ENCODE peak calls at places on chromosomes 2 and 18, in five cellular contexts. One of them, this sample, is unnamed.

GRCh38 chr2:85754313-85755095 is 713 bp downstream of the ATOH8 start:
- DNase-seq in H9: peak; percentile 65
- DNase-seq in lower lobe of right lung: peak; percentile 69
- DNase-seq in gastrocnemius medialis: no peak
- DNase-seq in adrenal gland: peak; percentile 34
- DNase-seq in this sample: no peak

GRCh38 chr18:13614701-13615288 is 111.6 kb downstream of the FAM210A start:
- DNase-seq in H9: no peak
- DNase-seq in lower lobe of right lung: no peak
- DNase-seq in gastrocnemius medialis: no peak
- DNase-seq in adrenal gland: peak; percentile 40
- DNase-seq in this sample: no peak

GRCh38 chr2:200498316-200498715 is 11.6 kb downstream of the KCTD18 start:
- DNase-seq in H9: no peak
- DNase-seq in lower lobe of right lung: no peak
- DNase-seq in gastrocnemius medialis: no peak
- DNase-seq in adrenal gland: no peak
- DNase-seq in this sample: no peak

GRCh38 chr18:13318644-13319501 is 100.3 kb downstream of the LDLRAD4 start:
- DNase-seq in H9: no peak
- DNase-seq in lower lobe of right lung: no peak
- DNase-seq in gastrocnemius medialis: no peak
- DNase-seq in adrenal gland: no peak
- DNase-seq in this sample: no peak

GRCh38 chr2:196535742-196536141 is 103.8 kb upstream of the CCDC150 start:
- DNase-seq in H9: no peak
- DNase-seq in lower lobe of right lung: no peak
- DNase-seq in gastrocnemius medialis: no peak
- DNase-seq in adrenal gland: no peak
- DNase-seq in this sample: no peak

GRCh38 chr2:65240657-65241056 is 13.0 kb downstream of the ACTR2 start:
- DNase-seq in H9: no peak
- DNase-seq in lower lobe of right lung: no peak
- DNase-seq in gastrocnemius medialis: no peak
- DNase-seq in adrenal gland: no peak
- DNase-seq in this sample: no peak

GRCh38 chr2:76281176-76281841 is 570.6 kb upstream of the GCFC2 start:
- DNase-seq in H9: no peak
- DNase-seq in lower lobe of right lung: no peak
- DNase-seq in gastrocnemius medialis: no peak
- DNase-seq in adrenal gland: no peak
- DNase-seq in this sample: no peak

GRCh38 chr18:28204154-28204553 is 27.2 kb upstream of the CDH2 start:
- DNase-seq in H9: no peak
- DNase-seq in lower lobe of right lung: no peak
- DNase-seq in gastrocnemius medialis: no peak
- DNase-seq in adrenal gland: no peak
- DNase-seq in this sample: no peak

GRCh38 chr2:121095257-121096080 is 189.5 kb downstream of the TFCP2L1 start:
- DNase-seq in H9: peak; percentile 90
- DNase-seq in lower lobe of right lung: peak; percentile 84
- DNase-seq in gastrocnemius medialis: peak; percentile 41
- DNase-seq in adrenal gland: peak; percentile 80
- DNase-seq in this sample: no peak

GRCh38 chr2:11553661-11554429 is 20.0 kb downstream of the GREB1 start:
- DNase-seq in H9: no peak
- DNase-seq in lower lobe of right lung: no peak
- DNase-seq in gastrocnemius medialis: no peak
- DNase-seq in adrenal gland: no peak
- DNase-seq in this sample: no peak

DNA sequence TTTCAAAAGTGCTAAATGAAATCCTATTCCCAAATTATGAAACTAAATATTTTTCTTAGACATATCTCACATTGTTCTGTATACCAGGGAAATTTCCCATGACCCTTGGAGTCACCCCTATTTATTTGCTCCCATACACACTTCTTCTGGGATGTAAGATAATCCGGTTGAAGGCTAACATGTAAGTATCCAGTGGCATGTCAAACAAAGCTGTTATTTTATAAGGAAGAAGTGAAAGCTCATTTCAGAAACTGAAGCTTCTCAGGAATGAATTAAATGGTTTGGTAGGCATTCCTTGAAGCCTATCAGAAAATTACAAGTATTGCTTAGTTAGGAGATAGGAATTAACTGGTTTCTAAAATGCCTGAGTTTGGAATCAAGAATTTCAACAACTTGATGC is 108.6 kb upstream of the RND3 start:
- DNase-seq in H9: no peak
- DNase-seq in lower lobe of right lung: no peak
- DNase-seq in gastrocnemius medialis: no peak
- DNase-seq in adrenal gland: no peak
- DNase-seq in this sample: no peak
- H3K27ac ChIP-seq in H9: no peak overlapping the region
- H3K27ac ChIP-seq in lower lobe of right lung: no peak overlapping the region
- H3K27ac ChIP-seq in gastrocnemius medialis: no peak overlapping the region
- H3K27ac ChIP-seq in adrenal gland: no peak overlapping the region
- H3K27ac ChIP-seq in this sample: no peak overlapping the region

GRCh38 chr2:224565452-224566035 is 19.6 kb downstream of the CUL3 start:
- DNase-seq in H9: no peak
- DNase-seq in lower lobe of right lung: no peak
- DNase-seq in gastrocnemius medialis: no peak
- DNase-seq in adrenal gland: no peak
- DNase-seq in this sample: no peak
- H3K4me1 ChIP-seq in H9: peaks cover 5% of the 10 kb centered on the region
- H3K4me1 ChIP-seq in lower lobe of right lung: peaks cover 64% of the 10 kb centered on the region
- H3K4me1 ChIP-seq in gastrocnemius medialis: peaks cover 65% of the 10 kb centered on the region
- H3K4me1 ChIP-seq in adrenal gland: peaks cover 14% of the 10 kb centered on the region
- H3K4me1 ChIP-seq in this sample: peaks cover 12% of the 10 kb centered on the region

GRCh38 chr18:42087195-42087594 is 132.2 kb downstream of the PIK3C3 start:
- DNase-seq in H9: no peak
- DNase-seq in lower lobe of right lung: no peak
- DNase-seq in gastrocnemius medialis: no peak
- DNase-seq in adrenal gland: no peak
- DNase-seq in this sample: no peak

GRCh38 chr18:42087876-42088275 is 132.8 kb downstream of the PIK3C3 start:
- DNase-seq in H9: no peak
- DNase-seq in lower lobe of right lung: no peak
- DNase-seq in gastrocnemius medialis: no peak
- DNase-seq in adrenal gland: no peak
- DNase-seq in this sample: no peak

GRCh38 chr18:42082415-42083234 is 127.6 kb downstream of the PIK3C3 start:
- DNase-seq in H9: no peak
- DNase-seq in lower lobe of right lung: no peak
- DNase-seq in gastrocnemius medialis: no peak
- DNase-seq in adrenal gland: no peak
- DNase-seq in this sample: no peak

DNA sequence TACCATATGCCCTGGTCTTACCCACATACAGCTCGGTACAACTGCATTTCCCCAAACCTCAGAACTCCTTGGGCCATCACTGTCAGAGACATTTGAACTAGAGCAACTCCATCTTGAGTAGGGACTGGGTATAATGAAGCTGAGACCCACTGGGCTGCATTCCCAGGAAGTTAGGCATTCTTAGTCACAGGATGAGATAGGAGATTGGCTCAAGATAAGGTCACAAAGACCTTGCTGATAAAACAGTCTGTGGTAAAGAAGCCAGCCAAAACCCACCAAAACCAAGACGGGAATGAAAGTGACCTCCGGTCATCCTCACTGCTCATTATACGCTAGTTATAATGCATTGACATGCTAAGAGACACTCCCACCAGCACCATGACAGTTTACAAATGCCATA is 131.3 kb downstream of the PIK3C3 start:
- DNase-seq in H9: no peak
- DNase-seq in lower lobe of right lung: no peak
- DNase-seq in gastrocnemius medialis: no peak
- DNase-seq in adrenal gland: peak; percentile 57
- DNase-seq in this sample: no peak
- H3K27ac ChIP-seq in H9: no peak overlapping the region
- H3K27ac ChIP-seq in lower lobe of right lung: no peak overlapping the region
- H3K27ac ChIP-seq in gastrocnemius medialis: no peak overlapping the region
- H3K27ac ChIP-seq in adrenal gland: peak overlapping the region; percentile 1
- H3K27ac ChIP-seq in this sample: no peak overlapping the region

GRCh38 chr2:10333247-10333613 is 30.5 kb downstream of the HPCAL1 start:
- DNase-seq in H9: no peak
- DNase-seq in lower lobe of right lung: no peak
- DNase-seq in gastrocnemius medialis: no peak
- DNase-seq in adrenal gland: no peak
- DNase-seq in this sample: no peak
- H3K4me1 ChIP-seq in H9: peaks cover 8% of the 10 kb centered on the region
- H3K4me1 ChIP-seq in lower lobe of right lung: peaks cover 52% of the 10 kb centered on the region
- H3K4me1 ChIP-seq in gastrocnemius medialis: peaks cover 13% of the 10 kb centered on the region
- H3K4me1 ChIP-seq in adrenal gland: peaks cover 29% of the 10 kb centered on the region
- H3K4me1 ChIP-seq in this sample: no peaks in the 10 kb centered on the region